ENCODE peak calls at places on chromosomes 6 and 20, in eight cellular contexts. C is brain microvascular endothelial cell, V is IMR-90, D is fibroblast of lung, K is foreskin fibroblast, M is heart right ventricle, Z is tibial nerve, Q is left lung. H is an unnamed sample.

GRCh38 chr6:165820407-165820806 is 157.4 kb upstream of the PDE10A start:
- DNase-seq in C (no peak), K (no peak), Q (no peak), Z (no peak), M (no peak), D (no peak), V (no peak), H (no peak)

GRCh38 chr6:166008441-166009369 is 158.9 kb downstream of the TBXT start:
- DNase-seq in C (peak), D (peak), Z (no peak), V (peak), K (no peak), M (peak), Q (no peak), H (no peak)

GRCh38 chr6:130274007-130274406 is 51.3 kb upstream of the SAMD3 start:
- DNase-seq in Q (no peak), D (no peak), K (no peak), M (no peak), Z (no peak), C (no peak), V (no peak), H (no peak)

GRCh38 chr6:2209226-2209809 is 36.1 kb downstream of the GMDS start:
- DNase-seq in M (peak), V (peak), Q (no peak), C (peak), D (peak), K (no peak), Z (no peak), H (no peak)

GRCh38 chr6:169170583-169170955 is 83.1 kb downstream of the THBS2 start:
- DNase-seq in Z (no peak), D (no peak), V (no peak), M (no peak), K (no peak), C (no peak), Q (no peak), H (no peak)

GRCh38 chr20:50248104-50248631 is 57.5 kb downstream of the CEBPB start:
- DNase-seq in M (no peak), K (no peak), D (peak), Z (no peak), Q (no peak), C (peak), V (peak), H (no peak)

GRCh38 chr20:3995067-3995748 is 20.1 kb downstream of the RNF24 start:
- DNase-seq in C (peak), Z (no peak), D (peak), M (no peak), Q (no peak), K (no peak), V (peak), H (peak)

GRCh38 chr6:79687759-79688158 is 56.6 kb downstream of the SH3BGRL2 start:
- DNase-seq in D (no peak), K (no peak), V (no peak), Q (no peak), C (no peak), Z (no peak), M (no peak), H (no peak)

GRCh38 chr6:130183271-130184222 is 39.2 kb downstream of the SAMD3 start:
- DNase-seq in Z (no peak), Q (no peak), M (no peak), V (no peak), C (no peak), K (no peak), D (no peak), H (no peak)

GRCh38 chr6:39901670-39902069 is 32.6 kb downstream of the MOCS1 start:
- DNase-seq in D (no peak), V (no peak), M (no peak), C (no peak), Q (no peak), Z (no peak), K (no peak), H (no peak)

GRCh38 chr6:120852293-120852849 is 481.9 kb downstream of the TBC1D32 start:
- DNase-seq in M (no peak), Q (no peak), C (no peak), Z (no peak), K (no peak), D (no peak), V (no peak), H (no peak)

GRCh38 chr20:43904195-43904594 is 10.5 kb upstream of the TOX2 start:
- DNase-seq in D (no peak), Q (no peak), K (no peak), C (no peak), V (no peak), M (no peak), Z (no peak), H (no peak)

GRCh38 chr20:4973330-4974097 is 27.8 kb downstream of the SLC23A2 start:
- DNase-seq in Z (peak), C (peak), M (peak), V (peak), K (peak), Q (no peak), D (peak), H (no peak)

GRCh38 chr6:110876170-110876773 is 1.7 kb downstream of the AMD1 start:
- DNase-seq in V (peak), Q (peak), C (peak), M (peak), D (peak), K (peak), Z (peak), H (peak)

GRCh38 chr6:55410674-55411073 is 83.4 kb downstream of the GFRAL start:
- DNase-seq in Q (no peak), D (no peak), C (no peak), Z (no peak), V (no peak), K (no peak), M (no peak), H (no peak)

GRCh38 chr6:164531745-164532144 is 777.7 kb downstream of the C6orf118 start:
- DNase-seq in C (no peak), Z (no peak), M (no peak), V (no peak), K (no peak), D (peak), Q (no peak), H (peak)

GRCh38 chr20:3595541-3595940 is 67.7 kb downstream of the GFRA4 start:
- DNase-seq in K (no peak), V (no peak), M (no peak), C (no peak), Q (no peak), D (no peak), Z (no peak), H (no peak)

GRCh38 chr20:64212750-64213149 is 42.8 kb upstream of the PCMTD2 start:
- DNase-seq in D (peak), Q (no peak), V (peak), K (peak), M (peak), Z (peak), C (no peak), H (no peak)

GRCh38 chr20:21609221-21609620 is 95.4 kb upstream of the NKX2-2 start:
- DNase-seq in D (no peak), Z (no peak), M (no peak), C (no peak), Q (no peak), V (no peak), K (no peak), H (no peak)

GRCh38 chr6:16334671-16335070 is 96.3 kb downstream of the GMPR start:
- DNase-seq in Q (no peak), V (peak), K (peak), Z (peak), D (peak), C (peak), M (peak), H (no peak)

GRCh38 chr6:19320066-19320465 is 517.1 kb upstream of the ID4 start:
- DNase-seq in V (no peak), K (no peak), Q (no peak), D (no peak), Z (no peak), C (no peak), M (no peak), H (no peak)

DNA sequence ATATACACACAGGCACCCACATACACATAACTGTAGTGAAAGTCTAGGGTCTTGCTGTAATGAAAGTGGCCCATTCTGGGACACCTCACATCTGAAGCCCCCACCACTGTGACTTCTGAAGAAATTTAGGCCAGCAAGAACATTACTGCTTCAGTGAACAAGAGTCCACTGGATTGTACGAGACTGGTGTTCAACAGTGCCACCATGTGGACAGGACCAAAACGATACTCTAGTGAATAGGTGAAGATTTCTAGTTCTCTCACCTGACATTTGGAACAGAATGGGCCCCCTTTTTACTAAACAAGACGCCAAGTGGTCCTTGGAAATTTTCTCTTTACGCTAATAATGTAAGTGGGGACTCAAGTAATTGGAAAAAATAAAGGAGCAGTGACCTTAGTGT is 156.9 kb downstream of the MAFB start:
- DNase-seq in D (no peak), K (no peak), Z (no peak), V (no peak), M (no peak), C (peak), Q (no peak), H (no peak)
- TF ChIP-seq CTCF in D (peak), K (no peak), Z (no peak), V (no peak), M (no peak), C (peak), Q (no peak), H (peak)

DNA sequence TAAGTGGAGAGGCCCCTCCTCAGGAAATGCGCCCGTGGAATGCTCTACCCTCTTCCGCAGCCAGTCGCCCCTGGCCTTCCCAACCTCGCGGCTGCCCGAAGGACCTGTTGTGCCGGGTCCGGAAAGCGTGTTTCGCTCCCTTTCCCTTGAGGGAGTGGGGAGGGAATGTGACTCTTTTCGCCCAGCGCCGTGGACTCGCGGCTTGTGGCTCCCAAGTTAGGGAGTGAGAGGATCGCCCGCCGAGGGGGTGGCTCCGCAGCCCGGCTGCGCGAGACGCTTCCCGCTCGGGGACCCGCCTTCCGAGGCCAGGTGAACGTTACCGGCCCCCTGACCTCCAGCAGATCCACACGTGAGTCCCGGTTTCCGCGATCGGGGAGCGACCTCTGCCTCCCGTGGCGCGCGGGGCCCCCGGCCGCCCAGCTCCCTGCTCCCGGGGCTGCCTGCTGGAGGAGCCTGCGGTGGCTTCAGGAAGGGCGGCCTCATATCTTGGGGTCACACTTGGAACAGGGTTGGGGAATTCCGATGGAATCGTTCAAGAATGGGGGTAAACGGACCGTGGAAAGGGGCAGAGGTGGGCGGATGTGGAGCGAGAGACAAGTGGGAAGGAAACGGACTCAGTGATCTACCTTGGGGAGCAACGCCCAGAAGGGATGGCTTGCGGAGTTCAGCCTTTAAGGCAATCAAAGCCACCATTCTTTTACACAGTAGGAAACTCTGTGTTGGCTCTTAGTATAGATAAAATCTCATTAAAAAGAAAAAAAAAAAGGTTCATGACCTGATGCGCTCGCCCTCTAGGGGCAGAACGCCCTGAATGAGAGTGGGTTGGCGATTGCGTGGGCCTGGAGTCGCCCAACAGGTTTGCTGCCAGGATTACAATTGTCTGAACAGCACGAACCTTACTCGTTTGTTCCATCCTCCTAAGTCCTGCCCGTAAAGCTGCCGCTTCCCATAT is 887 bp downstream of the TPD52L1 start:
- DNase-seq in Z (peak), D (peak), K (no peak), M (no peak), C (no peak), V (no peak), Q (peak), H (no peak)
- H3K4me3 ChIP-seq in Z (peak), D (peak), K (peak), M (peak), C (peak), V (peak), Q (peak), H (peak)

GRCh38 chr6:37060195-37060559 is 54.7 kb downstream of the FGD2 start:
- DNase-seq in Q (no peak), C (no peak), K (no peak), D (no peak), Z (no peak), V (no peak), M (no peak), H (no peak)

GRCh38 chr6:37057678-37058077 is 52.2 kb downstream of the FGD2 start:
- DNase-seq in V (no peak), K (no peak), Z (no peak), Q (no peak), D (no peak), M (no peak), C (no peak), H (no peak)

GRCh38 chr6:37058084-37058586 is 52.7 kb downstream of the FGD2 start:
- DNase-seq in K (peak), Z (no peak), V (peak), M (no peak), Q (peak), C (no peak), D (peak), H (no peak)

GRCh38 chr6:37061157-37061804 is 55.8 kb downstream of the FGD2 start:
- DNase-seq in D (no peak), K (no peak), V (no peak), Q (no peak), C (no peak), Z (no peak), M (peak), H (no peak)

GRCh38 chr6:37059344-37060194 is 54.1 kb downstream of the FGD2 start:
- DNase-seq in Z (peak), K (peak), M (peak), C (peak), V (peak), D (peak), Q (peak), H (peak)
- TF ChIP-seq CTCF in Z (peak), K (peak), M (peak), C (peak), V (peak), D (peak), Q (peak), H (peak)

GRCh38 chr6:7154341-7155139 is 46.8 kb downstream of the RREB1 start:
- DNase-seq in D (no peak), K (no peak), C (no peak), Z (no peak), M (no peak), V (no peak), Q (no peak), H (no peak)

GRCh38 chr6:7157752-7158616 is 50.2 kb downstream of the RREB1 start:
- DNase-seq in Z (no peak), V (peak), K (peak), M (no peak), D (peak), Q (no peak), C (no peak), H (no peak)

GRCh38 chr6:7156666-7157278 is 49.0 kb downstream of the RREB1 start:
- DNase-seq in K (peak), C (peak), D (peak), Q (no peak), Z (no peak), M (no peak), V (peak), H (no peak)

GRCh38 chr6:7153807-7154206 is 46.0 kb downstream of the RREB1 start:
- DNase-seq in Q (no peak), D (no peak), C (no peak), V (no peak), M (no peak), Z (no peak), K (no peak), H (no peak)

DNA sequence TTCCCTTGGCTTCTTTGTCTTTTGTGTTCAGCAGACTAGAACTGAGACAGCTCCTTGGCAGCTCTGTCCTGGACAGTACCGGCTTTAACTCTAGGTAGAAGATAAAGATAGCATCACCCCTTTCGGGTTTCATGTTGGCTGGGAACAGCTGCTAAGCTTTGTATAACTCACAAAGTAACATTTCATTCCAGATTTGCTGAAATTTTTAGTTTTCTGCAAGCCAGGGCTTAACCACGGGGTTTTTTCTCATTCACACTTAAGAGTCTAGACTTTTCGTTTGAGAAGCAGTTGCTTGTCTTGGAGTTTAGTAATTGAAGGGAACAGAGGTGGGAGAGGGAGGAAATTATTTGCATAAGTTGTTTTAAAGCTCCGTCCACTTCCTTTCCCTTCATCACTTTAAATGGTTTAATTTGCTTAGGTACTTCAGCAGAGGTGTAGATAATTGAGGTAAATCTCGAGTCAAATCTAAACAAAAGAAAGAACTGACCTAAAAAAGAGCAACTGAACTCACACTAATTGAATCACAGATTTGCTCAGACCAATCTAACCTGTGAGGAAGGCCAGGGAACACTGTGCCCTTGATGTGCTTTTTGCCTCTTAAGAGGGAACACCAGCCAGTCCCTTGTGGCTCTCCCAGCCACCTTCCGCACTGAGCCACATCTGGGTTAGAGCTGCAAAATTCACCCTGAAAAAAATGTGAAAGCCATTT is 48.3 kb downstream of the RREB1 start:
- DNase-seq in Z (no peak), C (no peak), M (no peak), D (peak), Q (no peak), K (no peak), V (no peak), H (no peak)
- H3K4me3 ChIP-seq in Z (no peak), C (no peak), M (no peak), D (no peak), Q (no peak), K (no peak), V (no peak), H (no peak)

GRCh38 chr6:44224154-44224977 is 971 bp downstream of the SLC29A1 start:
- DNase-seq in C (no peak), K (no peak), Q (no peak), V (peak), Z (no peak), M (no peak), D (peak), H (no peak)
- TF ChIP-seq CTCF in C (no peak), K (no peak), Q (no peak), V (no peak), Z (no peak), M (no peak), D (no peak), H (peak)

H was measured in retinal pigment epithelial cell.